ENCODE peak calls at places on chromosomes 7 and 10, in four cellular contexts. I is cardiac fibroblast, O is AG04450, K is SHP77. D is an unnamed sample.

GRCh38 chr10:112519129-112519761 is 72.2 kb downstream of the VTI1A start:
- DNase-seq in I (no peak), O (no peak), K (no peak), D (no peak)

GRCh38 chr7:120628233-120628632 is 229.7 kb downstream of the TSPAN12 start:
- DNase-seq in I (no peak), O (no peak), K (no peak), D (no peak)

GRCh38 chr10:59895629-59896116 is 10.7 kb downstream of the CCDC6 start:
- DNase-seq in I (peak; percentile 51), O (no peak), K (no peak), D (no peak)

GRCh38 chr7:88347098-88347497 is 40.4 kb upstream of the STEAP4 start:
- DNase-seq in I (no peak), O (no peak), K (no peak), D (no peak)

GRCh38 chr7:143329471-143330170 is 13.7 kb downstream of the CLCN1 start:
- DNase-seq in I (no peak), O (no peak), K (peak; percentile 12), D (no peak)

GRCh38 chr10:73456187-73456890 is 23.0 kb upstream of the MSS51 start:
- DNase-seq in I (no peak), O (no peak), K (no peak), D (no peak)

GRCh38 chr10:80596391-80597257 is 58.9 kb downstream of the SH2D4B start:
- DNase-seq in I (peak; percentile 61), O (peak; percentile 4), K (peak; percentile 6), D (peak; percentile 48)

GRCh38 chr10:19683326-19683725 is 132.9 kb upstream of the PLXDC2 start:
- DNase-seq in I (peak; percentile 5), O (no peak), K (no peak), D (no peak)

GRCh38 chr7:46139079-46139478 is 218.0 kb upstream of the IGFBP3 start:
- DNase-seq in I (peak; percentile 55), O (peak; percentile 81), K (no peak), D (no peak)

GRCh38 chr10:100377830-100378229 is 30.8 kb downstream of the SCD start:
- DNase-seq in I (no peak), O (no peak), K (no peak), D (no peak)

GRCh38 chr10:89278034-89278535 is 23.8 kb upstream of the IFIT2 start:
- DNase-seq in I (peak; percentile 97), O (peak; percentile 93), K (no peak), D (no peak)

GRCh38 chr10:62252051-62252450 is 16.6 kb downstream of the RTKN2 start:
- DNase-seq in I (no peak), O (no peak), K (no peak), D (no peak)

GRCh38 chr7:12861070-12861469 is 173.6 kb downstream of the ARL4A start:
- DNase-seq in I (peak; percentile 81), O (no peak), K (no peak), D (no peak)

GRCh38 chr7:5450549-5451327 is 27.1 kb upstream of the TNRC18 start:
- DNase-seq in I (peak; percentile 52), O (no peak), K (peak; percentile 23), D (no peak)

GRCh38 chr7:151710121-151710640 is 166.7 kb downstream of the PRKAG2 start:
- DNase-seq in I (no peak), O (no peak), K (no peak), D (no peak)

GRCh38 chr7:26188291-26188999 is 12.1 kb downstream of the HNRNPA2B1 start:
- DNase-seq in I (no peak), O (no peak), K (no peak), D (no peak)

GRCh38 chr7:147308539-147308938 is 1191.9 kb downstream of the CNTNAP2 start:
- DNase-seq in I (no peak), O (no peak), K (no peak), D (no peak)

GRCh38 chr10:98673156-98673765 is 226.5 kb upstream of the HPS1 start:
- DNase-seq in I (no peak), O (no peak), K (no peak), D (no peak)

GRCh38 chr7:1666779-1667565 is 3.1 kb upstream of the ELFN1 start:
- DNase-seq in I (no peak), O (no peak), K (no peak), D (no peak)

GRCh38 chr10:124375691-124376090 is 43.0 kb downstream of the OAT start:
- DNase-seq in I (no peak), O (no peak), K (no peak), D (no peak)

GRCh38 chr7:55060085-55060484 is 41.3 kb downstream of the EGFR start:
- DNase-seq in I (no peak), O (no peak), K (no peak), D (no peak)

GRCh38 chr7:2040893-2041270 is 191.9 kb downstream of the MAD1L1 start:
- DNase-seq in I (no peak), O (no peak), K (no peak), D (no peak)